ENCODE peak calls at places on chromosomes 4 and X, in five cellular contexts. One of them, this sample, is unnamed.

GRCh38 chrX:56764153-56764974 is 35.3 kb downstream of the NBDY start:
- DNase-seq in AG10803: peak
- DNase-seq in fibroblast of lung: peak
- DNase-seq in sigmoid colon: peak
- DNase-seq in ovary: peak
- DNase-seq in this sample: peak

GRCh38 chr4:182975806-182976205 is 58.6 kb upstream of the DCTD start:
- DNase-seq in fibroblast of lung: peak
- DNase-seq in AG10803: peak
- DNase-seq in ovary: no peak
- DNase-seq in sigmoid colon: no peak
- DNase-seq in this sample: peak

GRCh38 chrX:124518888-124519287 is 172.5 kb downstream of the SH2D1A start:
- DNase-seq in fibroblast of lung: peak
- DNase-seq in ovary: no peak
- DNase-seq in AG10803: peak
- DNase-seq in sigmoid colon: no peak
- DNase-seq in this sample: peak

GRCh38 chrX:108134724-108135123 is 43.1 kb downstream of the ATG4A start:
- DNase-seq in fibroblast of lung: no peak
- DNase-seq in ovary: no peak
- DNase-seq in AG10803: no peak
- DNase-seq in sigmoid colon: no peak
- DNase-seq in this sample: no peak

GRCh38 chr4:136319789-136320470 is 1212.4 kb downstream of the PCDH18 start:
- DNase-seq in AG10803: no peak
- DNase-seq in ovary: no peak
- DNase-seq in sigmoid colon: no peak
- DNase-seq in fibroblast of lung: peak
- DNase-seq in this sample: no peak

GRCh38 chr4:145340071-145340695 is 141.5 kb upstream of the SMAD1 start:
- DNase-seq in fibroblast of lung: no peak
- DNase-seq in ovary: no peak
- DNase-seq in AG10803: no peak
- DNase-seq in sigmoid colon: no peak
- DNase-seq in this sample: no peak

GRCh38 chrX:53412441-53412840 is 10.0 kb downstream of the SMC1A start:
- DNase-seq in fibroblast of lung: no peak
- DNase-seq in ovary: no peak
- DNase-seq in AG10803: no peak
- DNase-seq in sigmoid colon: no peak
- DNase-seq in this sample: no peak

GRCh38 chr4:71065991-71066390 is 72.5 kb downstream of the DCK start:
- DNase-seq in fibroblast of lung: no peak
- DNase-seq in sigmoid colon: no peak
- DNase-seq in AG10803: no peak
- DNase-seq in ovary: no peak
- DNase-seq in this sample: no peak

GRCh38 chrX:152926279-152926678 is 28.4 kb downstream of the ZNF185 start:
- DNase-seq in fibroblast of lung: peak
- DNase-seq in ovary: no peak
- DNase-seq in AG10803: peak
- DNase-seq in sigmoid colon: no peak
- DNase-seq in this sample: peak

GRCh38 chr4:109395694-109396093 is 37.9 kb upstream of the SEC24B start:
- DNase-seq in AG10803: no peak
- DNase-seq in sigmoid colon: no peak
- DNase-seq in fibroblast of lung: no peak
- DNase-seq in ovary: no peak
- DNase-seq in this sample: no peak

GRCh38 chr4:140213736-140214135 is 59.8 kb upstream of the MAML3 start:
- DNase-seq in fibroblast of lung: peak
- DNase-seq in sigmoid colon: no peak
- DNase-seq in ovary: no peak
- DNase-seq in AG10803: no peak
- DNase-seq in this sample: no peak

GRCh38 chr4:56307423-56307822 is 79.9 kb downstream of the AASDH start:
- DNase-seq in fibroblast of lung: peak
- DNase-seq in AG10803: no peak
- DNase-seq in ovary: no peak
- DNase-seq in sigmoid colon: no peak
- DNase-seq in this sample: peak

GRCh38 chrX:28920554-28920953 is 333.3 kb downstream of the IL1RAPL1 start:
- DNase-seq in fibroblast of lung: peak
- DNase-seq in sigmoid colon: no peak
- DNase-seq in ovary: no peak
- DNase-seq in AG10803: no peak
- DNase-seq in this sample: no peak
- TF ChIP-seq CTCF in fibroblast of lung: no peak
- TF ChIP-seq CTCF in sigmoid colon: no peak
- TF ChIP-seq CTCF in ovary: no peak
- TF ChIP-seq CTCF in AG10803: no peak
- TF ChIP-seq CTCF in this sample: no peak

GRCh38 chr4:45347056-45347455 is 620.7 kb upstream of the GNPDA2 start:
- DNase-seq in AG10803: no peak
- DNase-seq in sigmoid colon: no peak
- DNase-seq in fibroblast of lung: no peak
- DNase-seq in ovary: no peak
- DNase-seq in this sample: no peak

GRCh38 chr4:45345551-45345950 is 619.2 kb upstream of the GNPDA2 start:
- DNase-seq in AG10803: no peak
- DNase-seq in ovary: no peak
- DNase-seq in sigmoid colon: no peak
- DNase-seq in fibroblast of lung: no peak
- DNase-seq in this sample: no peak

GRCh38 chr4:45349859-45350258 is 623.5 kb upstream of the GNPDA2 start:
- DNase-seq in ovary: no peak
- DNase-seq in AG10803: no peak
- DNase-seq in sigmoid colon: no peak
- DNase-seq in fibroblast of lung: no peak
- DNase-seq in this sample: no peak

GRCh38 chr4:45350438-45350837 is 624.1 kb upstream of the GNPDA2 start:
- DNase-seq in AG10803: peak
- DNase-seq in fibroblast of lung: peak
- DNase-seq in sigmoid colon: no peak
- DNase-seq in ovary: no peak
- DNase-seq in this sample: no peak
- H3K4me3 ChIP-seq in AG10803: no peak
- H3K4me3 ChIP-seq in fibroblast of lung: no peak
- H3K4me3 ChIP-seq in sigmoid colon: peak
- H3K4me3 ChIP-seq in ovary: peak
- H3K4me3 ChIP-seq in this sample: no peak

GRCh38 chr4:3470244-3471097 is 7.4 kb downstream of the DOK7 start:
- DNase-seq in ovary: no peak
- DNase-seq in sigmoid colon: no peak
- DNase-seq in AG10803: no peak
- DNase-seq in fibroblast of lung: peak
- DNase-seq in this sample: no peak
- TF ChIP-seq CTCF in ovary: no peak
- TF ChIP-seq CTCF in sigmoid colon: no peak
- TF ChIP-seq CTCF in AG10803: no peak
- TF ChIP-seq CTCF in fibroblast of lung: no peak
- TF ChIP-seq CTCF in this sample: no peak

GRCh38 chrX:42246814-42247213 is 323.5 kb upstream of the CASK start:
- DNase-seq in AG10803: peak
- DNase-seq in ovary: no peak
- DNase-seq in fibroblast of lung: peak
- DNase-seq in sigmoid colon: no peak
- DNase-seq in this sample: no peak
- H3K4me3 ChIP-seq in AG10803: peak
- H3K4me3 ChIP-seq in ovary: no peak
- H3K4me3 ChIP-seq in fibroblast of lung: no peak
- H3K4me3 ChIP-seq in sigmoid colon: no peak
- H3K4me3 ChIP-seq in this sample: no peak

DNA sequence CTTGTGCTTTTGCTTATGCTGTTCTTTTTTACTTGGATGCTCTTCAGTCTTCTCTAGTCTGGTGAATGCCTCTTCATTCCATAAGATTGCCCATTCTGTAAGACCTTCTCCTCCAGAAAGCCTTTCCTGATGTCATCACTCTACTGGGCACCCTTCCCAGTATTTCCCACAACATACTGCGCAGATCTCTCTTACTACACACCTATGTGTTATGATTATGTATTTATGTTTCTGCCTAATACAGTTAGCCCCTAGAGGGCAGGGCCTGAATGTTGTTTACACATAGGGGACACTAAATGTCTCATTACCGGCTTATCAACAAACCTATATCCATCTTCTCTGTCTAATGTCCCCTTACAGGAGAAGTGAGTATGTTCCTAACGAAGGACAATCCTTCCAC is 21.1 kb downstream of the AIFM1 start:
- DNase-seq in ovary: no peak
- DNase-seq in sigmoid colon: no peak
- DNase-seq in AG10803: peak
- DNase-seq in fibroblast of lung: peak
- DNase-seq in this sample: peak
- TF ChIP-seq CTCF in ovary: no peak
- TF ChIP-seq CTCF in sigmoid colon: no peak
- TF ChIP-seq CTCF in AG10803: peak
- TF ChIP-seq CTCF in fibroblast of lung: no peak
- TF ChIP-seq CTCF in this sample: no peak

DNA sequence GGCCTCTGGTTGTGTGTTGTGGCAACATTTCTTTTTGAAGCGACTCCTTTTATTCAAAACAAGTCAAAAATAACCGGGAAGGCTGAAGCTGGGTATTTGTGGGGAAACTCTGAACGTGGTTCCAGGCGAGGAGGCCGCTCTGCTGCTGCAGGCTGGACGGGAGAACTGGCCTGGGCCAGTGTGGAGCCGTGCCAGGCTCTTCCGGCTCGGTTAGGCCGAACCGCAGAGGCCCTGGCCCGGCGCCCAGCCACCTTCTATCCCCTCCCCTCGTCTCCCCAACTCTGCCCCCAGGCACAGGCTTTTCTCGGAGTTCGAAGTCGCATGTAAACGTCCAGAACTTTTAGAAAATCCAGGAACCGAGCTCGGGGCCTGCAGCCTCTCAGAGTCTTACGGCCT is 2.4 kb upstream of the BCOR start:
- DNase-seq in fibroblast of lung: no peak
- DNase-seq in ovary: no peak
- DNase-seq in AG10803: no peak
- DNase-seq in sigmoid colon: no peak
- DNase-seq in this sample: no peak
- H3K4me3 ChIP-seq in fibroblast of lung: no peak
- H3K4me3 ChIP-seq in ovary: no peak
- H3K4me3 ChIP-seq in AG10803: no peak
- H3K4me3 ChIP-seq in sigmoid colon: no peak
- H3K4me3 ChIP-seq in this sample: no peak

DNA sequence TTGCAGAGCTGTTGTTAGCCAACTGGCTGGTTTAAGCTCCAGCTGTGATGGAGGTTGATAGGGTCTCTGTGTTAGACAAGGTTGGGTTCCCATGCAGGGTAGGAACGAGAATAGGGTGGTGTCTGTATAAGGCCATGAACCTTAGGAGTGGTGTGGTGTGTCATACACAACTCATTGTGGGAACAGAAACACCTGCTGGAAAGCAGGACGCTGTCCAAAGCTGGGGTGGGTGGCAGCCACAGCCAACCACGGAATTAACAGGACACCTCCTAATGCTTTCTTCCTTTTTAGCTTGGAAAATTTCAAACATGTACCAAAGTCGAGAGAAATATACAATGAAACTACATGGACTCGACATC is 94.4 kb downstream of the ARHGAP10 start:
- DNase-seq in sigmoid colon: no peak
- DNase-seq in ovary: no peak
- DNase-seq in fibroblast of lung: no peak
- DNase-seq in AG10803: no peak
- DNase-seq in this sample: no peak
- TF ChIP-seq CTCF in sigmoid colon: no peak
- TF ChIP-seq CTCF in ovary: no peak
- TF ChIP-seq CTCF in fibroblast of lung: no peak
- TF ChIP-seq CTCF in AG10803: no peak
- TF ChIP-seq CTCF in this sample: no peak

This sample was measured in foreskin fibroblast.